ENCODE peak calls at places on chromosomes 16 and 17, in four cellular contexts. W is WTC11, D is K562, P is HepG2. M is an unnamed sample.

GRCh38 chr16:1876468-1876867 is 4.5 kb upstream of the MEIOB start:
- DNase-seq in W (no peak), D (no peak), P (no peak), M (peak)

GRCh38 chr17:38558751-38559024 is 47.1 kb downstream of the SRCIN1 start:
- DNase-seq in W (no peak), D (no peak), P (no peak), M (no peak)

GRCh38 chr16:14445935-14446715 is 183.9 kb downstream of the PARN start:
- DNase-seq in W (no peak), D (no peak), P (no peak), M (no peak)

GRCh38 chr17:69500911-69501429 is 86.5 kb downstream of the MAP2K6 start:
- DNase-seq in W (no peak), D (no peak), P (no peak), M (no peak)

GRCh38 chr16:15521758-15522509 is 87.5 kb downstream of the BMERB1 start:
- DNase-seq in W (no peak), D (peak), P (no peak), M (no peak)

GRCh38 chr17:50280068-50280467 is 5.8 kb downstream of the TMEM92 start:
- DNase-seq in W (no peak), D (no peak), P (no peak), M (no peak)

GRCh38 chr17:35056013-35056412 is 7.5 kb downstream of the RFFL start:
- DNase-seq in W (peak), D (no peak), P (no peak), M (no peak)

GRCh38 chr17:77140878-77141767 is at the start of gene SEC14L1:
- DNase-seq in W (peak), D (no peak), P (peak), M (no peak)

GRCh38 chr16:88995194-88995593 is 18.2 kb upstream of the CBFA2T3 start:
- DNase-seq in W (no peak), D (peak), P (no peak), M (no peak)

GRCh38 chr17:63458478-63458877 is 12.4 kb upstream of the CYB561 start:
- DNase-seq in W (no peak), D (no peak), P (no peak), M (no peak)

GRCh38 chr17:27635275-27635823 is 4.4 kb downstream of the LGALS9 start:
- DNase-seq in W (no peak), D (no peak), P (no peak), M (no peak)

GRCh38 chr16:1920727-1921155 is 2.5 kb upstream of the HS3ST6 start:
- DNase-seq in W (peak), D (peak), P (no peak), M (no peak)

GRCh38 chr17:19533036-19533717 is 477 bp upstream of the SLC47A1 start:
- DNase-seq in W (no peak), D (no peak), P (no peak), M (no peak)

GRCh38 chr17:20111538-20111937 is 102.4 kb downstream of the SPECC1 start:
- DNase-seq in W (no peak), D (no peak), P (no peak), M (no peak)

DNA sequence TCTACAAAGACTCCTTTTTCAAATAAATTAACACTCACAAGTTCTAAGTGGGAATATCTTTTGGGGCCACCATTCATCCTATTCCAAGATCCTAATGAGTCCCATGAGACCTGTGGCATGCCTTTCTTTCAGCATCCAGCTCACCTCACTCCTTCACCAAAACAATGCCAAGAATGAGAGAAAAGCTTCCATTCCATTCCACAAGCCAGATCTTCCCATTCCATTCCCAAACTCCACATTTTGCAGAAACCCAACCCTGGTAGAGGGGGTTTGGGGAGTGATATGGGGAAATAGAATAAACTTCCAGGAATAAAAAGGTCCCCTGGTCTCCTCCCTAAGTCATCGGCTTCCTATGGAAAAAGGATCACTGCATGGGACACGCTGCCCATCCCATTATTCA is 392.2 kb downstream of the NPIPA8 start:
- DNase-seq in W (no peak), D (no peak), P (no peak), M (no peak)
- TF ChIP-seq NR2C2 in W (no peak), D (no peak), P (no peak), M (no peak)

GRCh38 chr17:17420035-17420434 is 56.8 kb upstream of the MED9 start:
- DNase-seq in W (no peak), D (no peak), P (no peak), M (no peak)

GRCh38 chr17:17419621-17420020 is 57.2 kb upstream of the MED9 start:
- DNase-seq in W (no peak), D (no peak), P (no peak), M (no peak)

GRCh38 chr17:17421346-17422216 is 55.2 kb upstream of the MED9 start:
- DNase-seq in W (no peak), D (no peak), P (no peak), M (no peak)

GRCh38 chr17:17422217-17422610 is 54.6 kb upstream of the MED9 start:
- DNase-seq in W (no peak), D (no peak), P (no peak), M (no peak)

GRCh38 chr17:17420561-17421269 is 56.1 kb upstream of the MED9 start:
- DNase-seq in W (no peak), D (peak), P (no peak), M (no peak)
- TF ChIP-seq NR2C2 in W (no peak), D (no peak), P (no peak), M (no peak)

GRCh38 chr16:62038646-62039045 is 2.4 kb upstream of the CDH8 start:
- DNase-seq in W (no peak), D (no peak), P (no peak), M (no peak)

GRCh38 chr16:62038225-62038624 is 2.0 kb upstream of the CDH8 start:
- DNase-seq in W (no peak), D (no peak), P (no peak), M (no peak)

GRCh38 chr16:62036807-62037135 is 533 bp upstream of the CDH8 start:
- DNase-seq in W (peak), D (no peak), P (no peak), M (no peak)

GRCh38 chr16:62036101-62036806 is at the start of gene CDH8:
- DNase-seq in W (peak), D (no peak), P (no peak), M (no peak)

GRCh38 chr16:62041401-62041800 is 5.2 kb upstream of the CDH8 start:
- DNase-seq in W (peak), D (no peak), P (peak), M (no peak)
- TF ChIP-seq NR2C2 in W (no peak), D (no peak), P (no peak), M (no peak)

GRCh38 chr17:66676421-66676820 is 158.5 kb upstream of the CACNG5 start:
- DNase-seq in W (no peak), D (no peak), P (no peak), M (no peak)
- TF ChIP-seq NR2C2 in W (no peak), D (no peak), P (no peak), M (no peak)

DNA sequence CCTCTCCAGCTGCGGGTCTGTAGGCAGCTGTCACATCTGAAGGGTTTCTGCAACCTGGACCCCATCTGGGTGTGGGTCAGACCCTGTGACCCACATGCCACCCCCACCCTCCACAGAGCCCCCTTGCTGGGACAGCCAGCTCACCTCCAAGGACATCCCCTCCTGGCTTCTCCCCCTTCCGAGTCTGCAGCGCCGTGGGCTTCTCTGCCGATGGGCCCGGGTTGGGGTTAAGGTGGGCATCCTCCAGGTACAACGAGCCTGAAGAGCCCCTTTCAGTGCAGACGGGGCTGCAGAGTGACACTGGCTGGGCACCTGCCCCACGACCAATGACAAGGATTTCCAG is 28.9 kb downstream of the OR1D5 start:
- DNase-seq in W (no peak), D (no peak), P (no peak), M (no peak)
- TF ChIP-seq NR2C2 in W (no peak), D (no peak), P (no peak), M (no peak)

GRCh38 chr16:28981517-28981916 is 3.3 kb upstream of the LAT start:
- DNase-seq in W (peak), D (peak), P (peak), M (no peak)
- TF ChIP-seq NR2C2 in W (no peak), D (no peak), P (no peak), M (no peak)

GRCh38 chr17:40618754-40619625 is 28.6 kb downstream of the SMARCE1 start:
- DNase-seq in W (no peak), D (no peak), P (peak), M (no peak)
- TF ChIP-seq NR2C2 in W (no peak), D (no peak), P (no peak), M (no peak)

GRCh38 chr16:48292452-48292851 is 45.1 kb upstream of the ABCC11 start:
- DNase-seq in W (no peak), D (no peak), P (peak), M (no peak)
- TF ChIP-seq NR2C2 in W (no peak), D (no peak), P (no peak), M (no peak)

GRCh38 chr16:80231118-80231515 is 309.7 kb upstream of the DYNLRB2 start:
- DNase-seq in W (no peak), D (no peak), P (no peak), M (no peak)

GRCh38 chr16:80230328-80231117 is 310.3 kb upstream of the DYNLRB2 start:
- DNase-seq in W (no peak), D (no peak), P (no peak), M (no peak)

GRCh38 chr16:80231888-80232287 is 308.9 kb upstream of the DYNLRB2 start:
- DNase-seq in W (no peak), D (no peak), P (peak), M (peak)

DNA sequence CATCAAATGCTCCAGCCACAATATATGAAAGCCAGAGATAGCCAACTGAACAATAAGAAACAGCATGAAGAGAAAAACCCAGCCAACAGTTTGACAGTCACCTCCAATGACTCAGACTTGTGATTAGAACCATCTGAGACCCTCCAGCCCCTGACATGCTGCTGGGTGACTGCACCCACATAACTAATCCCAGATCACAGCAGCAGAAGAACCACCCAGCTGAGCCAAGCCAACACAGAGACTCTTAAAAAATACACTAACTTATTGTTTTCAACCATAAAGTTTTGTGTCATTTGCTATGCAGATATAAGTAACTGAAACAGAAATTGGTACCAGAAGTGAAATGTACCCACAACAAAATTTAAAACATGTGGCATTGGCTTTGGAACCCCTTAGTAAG is 314.3 kb upstream of the DYNLRB2 start:
- DNase-seq in W (no peak), D (no peak), P (no peak), M (no peak)
- TF ChIP-seq NR2C2 in W (no peak), D (no peak), P (no peak), M (no peak)